ENCODE peak calls at places on chromosomes 5 and 9, in five cellular contexts. B is A549; C is lower lobe of right lung; J is kidney; D is CD4-positive, alpha-beta T cell. T is an unnamed sample.
A peak's percentile ranks its signal among the peaks of the same experiment; 100 is the strongest.

GRCh38 chr9:129253820-129254381 is 75.8 kb upstream of the IER5L start:
- DNase-seq in C (peak; percentile 44), D (no peak), J (peak; percentile 89), B (no peak), T (no peak)

GRCh38 chr9:129352157-129352870 is 174.3 kb upstream of the IER5L start:
- DNase-seq in J (peak; percentile 84), B (no peak), C (no peak), D (no peak), T (no peak)

GRCh38 chr5:38783011-38783551 is 62.7 kb upstream of the OSMR start:
- DNase-seq in B (no peak), J (no peak), D (no peak), C (no peak), T (no peak)

GRCh38 chr5:132065351-132065937 is 5.0 kb downstream of the IL3 start:
- DNase-seq in B (peak; percentile 81), C (peak; percentile 73), J (peak; percentile 52), D (no peak), T (no peak)

GRCh38 chr9:94065535-94065961 is 18.7 kb upstream of the PTPDC1 start:
- DNase-seq in C (peak; percentile 72), D (peak; percentile 61), J (no peak), B (peak; percentile 34), T (peak; percentile 68)

GRCh38 chr5:141615991-141616715 is 2.6 kb downstream of the DIAPH1 start:
- DNase-seq in B (no peak), J (no peak), C (no peak), D (no peak), T (no peak)

GRCh38 chr5:133957591-133957990 is 10.8 kb downstream of the C5orf15 start:
- DNase-seq in D (no peak), B (no peak), J (no peak), C (no peak), T (no peak)

GRCh38 chr9:34335376-34335775 is 6.0 kb downstream of the NUDT2 start:
- DNase-seq in D (no peak), B (no peak), C (no peak), J (no peak), T (no peak)

GRCh38 chr5:36240779-36241635 is 718 bp downstream of the NADK2 start:
- DNase-seq in B (peak; percentile 41), C (peak; percentile 67), J (peak; percentile 88), D (peak; percentile 29), T (peak; percentile 54)

GRCh38 chr5:1725641-1726468 is 73.8 kb downstream of the MRPL36 start:
- DNase-seq in B (no peak), C (peak; percentile 30), J (peak; percentile 54), D (no peak), T (peak; percentile 34)

GRCh38 chr9:22129134-22129533 is 120.0 kb upstream of the CDKN2B start:
- DNase-seq in B (no peak), C (no peak), D (no peak), J (no peak), T (no peak)

GRCh38 chr5:43839218-43839617 is 236.2 kb downstream of the NNT start:
- DNase-seq in B (no peak), C (no peak), D (no peak), J (no peak), T (no peak)

GRCh38 chr9:126617740-126618133 is 4.0 kb downstream of the LMX1B start:
- DNase-seq in B (no peak), J (no peak), C (no peak), D (no peak), T (no peak)

GRCh38 chr5:15604986-15605385 is 105.0 kb downstream of the FBXL7 start:
- DNase-seq in J (no peak), C (no peak), B (no peak), D (no peak), T (no peak)

GRCh38 chr9:27425827-27426716 is 98.0 kb upstream of the IFNK start:
- DNase-seq in B (no peak), J (no peak), D (no peak), C (no peak), T (no peak)

GRCh38 chr9:96149142-96149541 is 152.8 kb downstream of the HSD17B3 start:
- DNase-seq in B (no peak), J (no peak), D (no peak), C (no peak), T (no peak)

GRCh38 chr5:150125334-150125733 is 30.3 kb downstream of the PDGFRB start:
- DNase-seq in D (no peak), B (no peak), J (peak; percentile 50), C (no peak), T (no peak)

GRCh38 chr9:116361558-116361957 is 208.0 kb downstream of the PAPPA start:
- DNase-seq in J (no peak), B (no peak), C (no peak), D (no peak), T (no peak)

GRCh38 chr5:145925803-145926202 is 10.6 kb upstream of the SH3RF2 start:
- DNase-seq in D (no peak), C (no peak), B (no peak), J (no peak), T (no peak)

GRCh38 chr5:135843571-135844337 is 9.3 kb downstream of the SLC25A48 start:
- DNase-seq in J (no peak), B (no peak), C (no peak), D (no peak), T (no peak)

GRCh38 chr5:136001531-136001930 is 27.3 kb upstream of the TGFBI start:
- DNase-seq in J (no peak), C (no peak), D (no peak), B (no peak), T (no peak)

GRCh38 chr5:130616161-130616560 is 548.9 kb downstream of the HINT1 start:
- DNase-seq in B (no peak), J (no peak), D (no peak), C (no peak), T (no peak)

GRCh38 chr9:92350740-92351133 is 25.0 kb downstream of the CENPP start:
- DNase-seq in J (no peak), D (no peak), B (no peak), C (no peak), T (no peak)

GRCh38 chr5:143887302-143887638 is 75.3 kb downstream of the HMHB1 start:
- DNase-seq in C (peak; percentile 52), B (no peak), D (no peak), J (peak; percentile 78), T (no peak)
- H3K27ac ChIP-seq in C (no peak overlapping the region), B (no peak overlapping the region), D (no peak overlapping the region), J (no peak overlapping the region), T (no peak overlapping the region)

DNA sequence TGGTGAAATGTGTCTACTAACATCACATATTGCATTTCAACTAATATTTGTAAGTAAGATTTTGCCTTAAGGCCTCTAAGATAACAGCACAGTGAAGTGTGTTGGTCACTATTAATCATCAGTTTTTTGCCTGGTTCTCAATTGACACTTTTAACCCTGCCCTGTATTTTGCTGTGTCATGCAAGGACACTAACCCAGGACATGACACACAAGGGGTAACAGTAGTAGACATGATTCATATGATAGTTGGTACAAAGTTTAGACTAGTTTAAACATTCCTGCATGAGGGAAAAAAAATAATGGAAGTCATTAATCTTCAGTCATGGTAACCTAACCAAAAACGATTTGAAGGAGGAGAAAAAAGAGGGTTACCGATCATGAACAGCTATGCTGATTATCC is 207.0 kb downstream of the DEPDC1B start:
- DNase-seq in C (no peak), B (peak; percentile 53), D (no peak), J (no peak), T (no peak)
- H3K27ac ChIP-seq in C (no peak overlapping the region), B (peak overlapping the region; percentile 82), D (no peak overlapping the region), J (no peak overlapping the region), T (no peak overlapping the region)

GRCh38 chr5:159104759-159105317 is 5.1 kb upstream of the EBF1 start:
- DNase-seq in B (no peak), C (no peak), J (no peak), D (no peak), T (no peak)
- H3K27ac ChIP-seq in B (no peak overlapping the region), C (no peak overlapping the region), J (no peak overlapping the region), D (no peak overlapping the region), T (no peak overlapping the region)

GRCh38 chr5:170781946-170782345 is 1.6 kb upstream of the GABRP start:
- DNase-seq in J (no peak), C (no peak), B (no peak), D (no peak), T (no peak)

GRCh38 chr5:170787216-170787615 is 3.7 kb downstream of the GABRP start:
- DNase-seq in C (no peak), B (no peak), J (no peak), D (no peak), T (no peak)

GRCh38 chr5:170788626-170789304 is 5.2 kb downstream of the GABRP start:
- DNase-seq in B (no peak), C (no peak), D (no peak), J (no peak), T (no peak)

GRCh38 chr5:170782438-170782837 is 1.1 kb upstream of the GABRP start:
- DNase-seq in B (no peak), D (no peak), J (no peak), C (no peak), T (no peak)

DNA sequence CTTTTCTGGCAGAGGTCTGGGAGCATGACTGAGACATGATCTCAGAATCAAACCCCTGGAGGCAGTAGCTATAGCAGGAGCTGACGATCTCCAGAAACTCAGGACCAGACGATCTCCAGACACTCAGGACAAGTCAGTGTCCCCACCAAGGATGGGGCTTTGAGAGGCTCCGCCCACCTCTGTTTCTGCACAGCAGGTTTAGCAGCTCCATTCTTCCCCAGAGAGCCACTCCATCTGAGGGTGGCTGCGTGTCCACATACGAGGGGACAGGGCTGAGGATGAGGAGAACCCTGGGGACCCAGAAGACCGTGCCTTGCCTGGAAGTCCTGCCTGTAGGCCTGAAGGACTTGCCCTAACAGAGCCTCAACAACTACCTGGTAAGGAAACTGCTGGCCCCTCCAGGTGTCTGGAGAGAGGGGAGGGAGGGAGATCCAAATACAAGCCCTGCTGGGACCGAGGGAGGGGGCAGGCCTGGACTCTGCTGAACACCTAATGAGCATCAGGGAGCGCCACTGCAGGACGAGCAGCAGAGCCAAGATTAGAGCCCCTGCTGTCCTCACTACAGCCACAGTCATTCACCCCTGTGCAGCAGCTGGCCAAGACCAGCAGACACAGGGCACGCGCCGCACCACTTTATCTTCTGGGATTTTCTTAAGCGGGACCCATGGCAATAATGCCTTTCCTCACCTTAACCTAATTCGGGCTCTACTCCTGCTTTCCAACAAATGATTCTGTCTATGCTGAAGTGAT is at the start of gene GABRP:
- DNase-seq in J (no peak), D (no peak), B (no peak), C (no peak), T (no peak)
- H3K27ac ChIP-seq in J (no peak within 1 kb of the TSS), D (no peak within 1 kb of the TSS), B (no peak within 1 kb of the TSS), C (no peak within 1 kb of the TSS), T (peak within 1 kb of the TSS; percentile 80)

GRCh38 chr9:111610851-111611250 is 11.4 kb upstream of the PTGR1 start:
- DNase-seq in J (no peak), B (no peak), C (no peak), D (no peak), T (no peak)
- H3K27ac ChIP-seq in J (peak overlapping the region; percentile 42), B (peak overlapping the region; percentile 10), C (no peak overlapping the region), D (no peak overlapping the region), T (no peak overlapping the region)

DNA sequence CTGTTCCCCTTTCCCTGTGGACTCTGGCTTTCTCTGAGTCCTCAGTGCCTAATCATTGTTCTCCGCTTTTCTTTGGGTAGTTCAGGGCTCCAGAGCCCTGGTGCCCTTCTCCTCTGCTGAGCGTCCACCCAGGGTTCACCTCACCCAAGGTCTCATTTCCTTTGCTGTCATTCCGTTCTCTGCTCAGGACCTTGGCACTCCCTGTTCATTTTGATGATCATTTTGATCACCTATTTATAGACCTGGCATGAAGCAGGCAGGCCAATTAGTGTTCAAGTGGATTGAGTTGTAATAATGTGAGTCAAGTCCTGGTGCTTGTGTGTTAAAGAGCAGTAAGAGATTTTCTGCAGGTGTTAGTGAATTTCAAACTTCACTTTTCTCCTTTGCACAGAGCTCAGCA is 3.6 kb downstream of the TRIO start:
- DNase-seq in J (no peak), B (no peak), D (no peak), C (no peak), T (no peak)
- H3K27ac ChIP-seq in J (peak overlapping the region; percentile 49), B (peak overlapping the region; percentile 100), D (no peak overlapping the region), C (no peak overlapping the region), T (peak overlapping the region; percentile 96)